ENCODE peak calls at places on chromosomes 11 and 22, in five cellular contexts. O is heart left ventricle, N is psoas muscle, G is A673, B is tibial nerve. Z is an unnamed sample.

GRCh38 chr11:57324154-57324885 is 432 bp downstream of the TNKS1BP1 start:
- DNase-seq in O (peak; percentile 54), N (peak; percentile 65), G (peak; percentile 57), B (no peak), Z (peak; percentile 49)

GRCh38 chr11:125942771-125943428 is 2.9 kb upstream of the VSIG10L2 start:
- DNase-seq in O (no peak), N (no peak), G (no peak), B (no peak), Z (no peak)

GRCh38 chr11:33829430-33830141 is 55.3 kb upstream of the FBXO3 start:
- DNase-seq in O (peak; percentile 35), N (peak; percentile 40), G (peak; percentile 96), B (peak; percentile 71), Z (peak; percentile 52)

GRCh38 chr11:11635456-11635855 is 13.7 kb upstream of the GALNT18 start:
- DNase-seq in O (no peak), N (no peak), G (no peak), B (no peak), Z (no peak)

GRCh38 chr11:127073621-127074020 is 73.1 kb upstream of the KIRREL3 start:
- DNase-seq in O (no peak), N (no peak), G (no peak), B (no peak), Z (no peak)

GRCh38 chr11:134343646-134344045 is 11.9 kb downstream of the GLB1L2 start:
- DNase-seq in O (no peak), N (no peak), G (no peak), B (no peak), Z (peak; percentile 27)

GRCh38 chr22:24845036-24845918 is 39.3 kb downstream of the SGSM1 start:
- DNase-seq in O (peak; percentile 50), N (peak; percentile 38), G (no peak), B (no peak), Z (no peak)

GRCh38 chr11:126607374-126607773 is 251.9 kb downstream of the ST3GAL4 start:
- DNase-seq in O (peak; percentile 39), N (peak; percentile 38), G (peak; percentile 59), B (peak; percentile 18), Z (no peak)

GRCh38 chr11:107384136-107384535 is 73.5 kb downstream of the CWF19L2 start:
- DNase-seq in O (no peak), N (no peak), G (no peak), B (no peak), Z (no peak)

GRCh38 chr11:71977743-71978418 is 20.8 kb upstream of the IL18BP start:
- DNase-seq in O (no peak), N (no peak), G (peak; percentile 74), B (peak; percentile 85), Z (peak; percentile 51)

GRCh38 chr11:61274084-61274483 is 21.0 kb downstream of the VWCE start:
- DNase-seq in O (no peak), N (no peak), G (no peak), B (no peak), Z (no peak)

GRCh38 chr22:27895600-27895999 is 23.5 kb downstream of the PITPNB start:
- DNase-seq in O (no peak), N (no peak), G (no peak), B (no peak), Z (no peak)

GRCh38 chr11:12581923-12582322 is 92.3 kb upstream of the TEAD1 start:
- DNase-seq in O (no peak), N (no peak), G (peak; percentile 47), B (no peak), Z (peak; percentile 77)

GRCh38 chr11:76292583-76293188 is 86.4 kb upstream of the WNT11 start:
- DNase-seq in O (no peak), N (no peak), G (no peak), B (no peak), Z (no peak)

GRCh38 chr11:46238078-46238966 is 39.1 kb upstream of the CREB3L1 start:
- DNase-seq in O (peak; percentile 81), N (peak; percentile 74), G (peak; percentile 81), B (peak; percentile 32), Z (peak; percentile 64)

GRCh38 chr11:37459430-37459829 is 861.4 kb upstream of the RAG2 start:
- DNase-seq in O (no peak), N (no peak), G (no peak), B (no peak), Z (no peak)

GRCh38 chr11:111733009-111733408 is 33.2 kb downstream of the PPP2R1B start:
- DNase-seq in O (peak; percentile 72), N (peak; percentile 71), G (no peak), B (peak; percentile 37), Z (no peak)

GRCh38 chr11:67022341-67022933 is 497 bp upstream of the SYT12 start:
- DNase-seq in O (no peak), N (peak; percentile 44), G (peak; percentile 89), B (no peak), Z (no peak)

GRCh38 chr11:2862395-2862949 is 23.1 kb downstream of the CDKN1C start:
- DNase-seq in O (no peak), N (no peak), G (no peak), B (no peak), Z (no peak)

GRCh38 chr22:50072167-50072555 is 13.1 kb downstream of the MLC1 start:
- DNase-seq in O (no peak), N (no peak), G (no peak), B (no peak), Z (no peak)

GRCh38 chr22:50074056-50074455 is 11.2 kb downstream of the MLC1 start:
- DNase-seq in O (no peak), N (no peak), G (no peak), B (no peak), Z (no peak)

GRCh38 chr22:50074551-50075042 is 10.6 kb downstream of the MLC1 start:
- DNase-seq in O (no peak), N (no peak), G (no peak), B (no peak), Z (no peak)

GRCh38 chr22:50071432-50072166 is 13.5 kb upstream of the TTLL8 start:
- DNase-seq in O (no peak), N (no peak), G (no peak), B (no peak), Z (no peak)

GRCh38 chr22:50072714-50073538 is 12.3 kb downstream of the MLC1 start:
- DNase-seq in O (no peak), N (no peak), G (no peak), B (no peak), Z (no peak)
- TF ChIP-seq CTCF in O (no peak), N (no peak), G (no peak), B (no peak), Z (no peak)

DNA sequence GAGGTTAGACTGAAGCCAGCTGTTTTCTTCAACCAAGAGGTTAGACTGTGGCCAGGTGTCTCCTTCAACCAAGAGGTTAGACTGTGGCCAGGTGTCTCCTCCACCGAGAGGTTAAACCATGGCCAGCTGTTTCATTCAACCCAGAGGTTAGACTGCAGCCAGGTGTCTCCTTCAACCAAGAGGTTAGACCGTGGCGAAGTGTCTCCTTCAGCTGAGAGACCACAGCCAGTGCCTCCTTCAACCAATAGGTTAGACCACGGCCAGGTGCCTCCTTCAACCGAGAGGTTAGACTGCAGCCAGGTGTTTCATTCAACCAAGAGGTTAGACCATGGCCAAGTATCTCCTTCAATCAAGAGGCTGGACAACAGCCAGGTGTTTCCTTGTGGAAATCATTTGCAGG is 498.1 kb downstream of the TBC1D22A start:
- DNase-seq in O (no peak), N (no peak), G (no peak), B (no peak), Z (no peak)
- H3K9me3 ChIP-seq in O (no peaks in the 10 kb centered on the region), N (no peaks in the 10 kb centered on the region), G (no peaks in the 10 kb centered on the region), B (no peaks in the 10 kb centered on the region), Z (peaks cover 2% of the 10 kb centered on the region)

GRCh38 chr11:27545946-27546345 is 39.4 kb upstream of the LIN7C start:
- DNase-seq in O (no peak), N (no peak), G (peak; percentile 48), B (no peak), Z (no peak)

GRCh38 chr11:27541790-27542189 is 35.2 kb upstream of the LIN7C start:
- DNase-seq in O (no peak), N (no peak), G (no peak), B (no peak), Z (no peak)

GRCh38 chr11:27540051-27540450 is 33.5 kb upstream of the LIN7C start:
- DNase-seq in O (no peak), N (no peak), G (no peak), B (no peak), Z (no peak)

GRCh38 chr11:27545035-27545434 is 38.5 kb upstream of the LIN7C start:
- DNase-seq in O (no peak), N (no peak), G (no peak), B (no peak), Z (no peak)
- H3K27me3 ChIP-seq in O (no peaks in the 10 kb centered on the region), N (no peaks in the 10 kb centered on the region), G (peaks cover 24% of the 10 kb centered on the region), B (no peaks in the 10 kb centered on the region), Z (no peaks in the 10 kb centered on the region)

GRCh38 chr11:110434952-110435779 is 5.4 kb downstream of the FDX1 start:
- DNase-seq in O (no peak), N (no peak), G (no peak), B (no peak), Z (no peak)
- TF ChIP-seq CTCF in O (no peak), N (no peak), G (peak; percentile 47), B (no peak), Z (peak; percentile 11)

GRCh38 chr22:22982616-22983015 is 87.7 kb upstream of the GNAZ start:
- DNase-seq in O (no peak), N (no peak), G (no peak), B (no peak), Z (no peak)
- H3K9me3 ChIP-seq in O (peaks cover 22% of the 10 kb centered on the region), N (peaks cover 22% of the 10 kb centered on the region), G (peaks cover 20% of the 10 kb centered on the region), B (no peaks in the 10 kb centered on the region), Z (peaks cover 6% of the 10 kb centered on the region)

GRCh38 chr11:128981254-128981653 is 38.6 kb upstream of the TP53AIP1 start:
- DNase-seq in O (no peak), N (no peak), G (no peak), B (no peak), Z (no peak)
- H3K27me3 ChIP-seq in O (no peaks in the 10 kb centered on the region), N (no peaks in the 10 kb centered on the region), G (no peaks in the 10 kb centered on the region), B (no peaks in the 10 kb centered on the region), Z (no peaks in the 10 kb centered on the region)

GRCh38 chr11:104547996-104548661 is 350.1 kb downstream of the CASP12 start:
- DNase-seq in O (no peak), N (no peak), G (no peak), B (no peak), Z (no peak)
- TF ChIP-seq CTCF in O (no peak), N (no peak), G (peak; percentile 46), B (no peak), Z (no peak)

DNA sequence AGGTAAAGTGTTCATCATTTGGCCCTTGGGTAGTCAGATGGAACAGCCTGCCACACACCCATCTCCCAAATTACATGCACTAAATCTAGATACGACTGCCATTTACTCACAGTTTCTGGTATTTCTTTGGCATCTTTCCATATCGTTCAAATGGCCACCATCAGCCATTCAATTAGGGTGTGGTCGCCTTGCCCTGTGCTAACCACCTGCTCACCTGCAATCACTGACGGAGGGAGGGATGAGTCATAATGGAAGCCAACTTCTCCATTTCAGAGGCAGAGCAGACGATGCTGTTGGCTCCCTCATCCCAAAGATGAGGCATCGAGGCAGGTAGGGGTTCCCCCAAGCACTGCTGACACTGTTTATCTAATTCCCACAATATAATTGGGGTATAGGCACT is 14.6 kb downstream of the MS4A6A start:
- DNase-seq in O (no peak), N (no peak), G (no peak), B (no peak), Z (no peak)
- H3K9me3 ChIP-seq in O (peaks cover 5% of the 10 kb centered on the region), N (no peaks in the 10 kb centered on the region), G (no peaks in the 10 kb centered on the region), B (no peaks in the 10 kb centered on the region), Z (peaks cover 5% of the 10 kb centered on the region)